ENCODE peak calls at places on chromosomes 12 and 14, in ten cellular contexts. S is globus pallidus; P is GM04503; X is activated T-helper 1 cell treated with Interleukin-2 at 50 U/mL for 16 hours; K is NCI-H1092; D is NCI-H1417; Y is ovary; C is astrocyte of the hippocampus; R is activated CD4-positive, alpha-beta T cell treated with anti-CD3 and anti-CD28 coated beads, Interleukin-2, amount 50 U/mL, for 24 hours; Z is stimulated activated naive CD8-positive, alpha-beta T cell treated with anti-CD3 and anti-CD28 coated beads, Interleukin-15, Interleukin-2, amounts not matched to agents 100 U/mL and 50 U/mL, for 24 hours. G is an unnamed sample.

GRCh38 chr12:107598906-107599305 is 86.7 kb upstream of the PWP1 start:
- DNase-seq in S (no peak), P (no peak), X (no peak), K (no peak), D (no peak), Y (no peak), C (no peak), R (no peak), Z (no peak), G (no peak)

GRCh38 chr12:31227401-31227981 is 98.5 kb downstream of the SINHCAF start:
- DNase-seq in S (no peak), P (no peak), X (no peak), K (no peak), D (no peak), Y (no peak), C (no peak), R (no peak), Z (no peak), G (no peak)

GRCh38 chr12:48454675-48455074 is 17.7 kb upstream of the ANP32D start:
- DNase-seq in S (no peak), P (no peak), X (no peak), K (no peak), D (peak), Y (no peak), C (peak), R (no peak), Z (no peak), G (peak)

GRCh38 chr14:91170504-91171121 is 56.7 kb downstream of the DGLUCY start:
- DNase-seq in S (peak), P (no peak), X (no peak), K (no peak), D (no peak), Y (peak), C (peak), R (no peak), Z (no peak), G (no peak)

GRCh38 chr12:40336573-40337199 is 111.9 kb downstream of the LRRK2 start:
- DNase-seq in S (no peak), P (no peak), X (no peak), K (no peak), D (peak), Y (no peak), C (peak), R (no peak), Z (no peak), G (no peak)

GRCh38 chr14:80164991-80165390 is 46.3 kb downstream of the DIO2 start:
- DNase-seq in S (no peak), P (no peak), X (no peak), K (no peak), D (no peak), Y (no peak), C (peak), R (no peak), Z (no peak), G (no peak)

GRCh38 chr14:72907886-72908285 is 14.0 kb upstream of the DPF3 start:
- DNase-seq in S (no peak), P (no peak), X (no peak), K (no peak), D (peak), Y (no peak), C (peak), R (no peak), Z (peak), G (no peak)

GRCh38 chr12:12081836-12082497 is 11.2 kb downstream of the BCL2L14 start:
- DNase-seq in S (peak), P (peak), X (no peak), K (peak), D (peak), Y (no peak), C (peak), R (no peak), Z (no peak), G (peak)

GRCh38 chr14:103104654-103105511 is 10.4 kb downstream of the EXOC3L4 start:
- DNase-seq in S (no peak), P (no peak), X (peak), K (peak), D (peak), Y (peak), C (peak), R (peak), Z (peak), G (no peak)

GRCh38 chr12:106107566-106107965 is 31.2 kb downstream of the NUAK1 start:
- DNase-seq in S (no peak), P (no peak), X (no peak), K (no peak), D (no peak), Y (no peak), C (peak), R (no peak), Z (no peak), G (no peak)

GRCh38 chr12:14394317-14395058 is 29.0 kb downstream of the ATF7IP start:
- DNase-seq in S (peak), P (no peak), X (no peak), K (peak), D (peak), Y (no peak), C (peak), R (no peak), Z (no peak), G (no peak)

GRCh38 chr12:88579941-88580871 is at the start of gene KITLG:
- DNase-seq in S (peak), P (peak), X (no peak), K (peak), D (peak), Y (peak), C (peak), R (no peak), Z (peak), G (no peak)

GRCh38 chr12:26452511-26452910 is 257.1 kb downstream of the SSPN start:
- DNase-seq in S (no peak), P (no peak), X (no peak), K (no peak), D (no peak), Y (no peak), C (no peak), R (no peak), Z (no peak), G (no peak)

GRCh38 chr12:27999521-27999920 is 27.0 kb upstream of the PTHLH start:
- DNase-seq in S (no peak), P (peak), X (no peak), K (no peak), D (no peak), Y (no peak), C (peak), R (no peak), Z (no peak), G (peak)

GRCh38 chr12:63930971-63931370 is 86.5 kb downstream of the SRGAP1 start:
- DNase-seq in S (no peak), P (peak), X (no peak), K (no peak), D (no peak), Y (no peak), C (peak), R (no peak), Z (no peak), G (peak)

GRCh38 chr12:45757172-45757571 is 27.7 kb downstream of the ARID2 start:
- DNase-seq in S (no peak), P (no peak), X (no peak), K (no peak), D (no peak), Y (no peak), C (no peak), R (no peak), Z (no peak), G (no peak)

GRCh38 chr12:31363416-31363809 is 37.5 kb upstream of the SINHCAF start:
- DNase-seq in S (no peak), P (no peak), X (no peak), K (no peak), D (peak), Y (no peak), C (no peak), R (no peak), Z (no peak), G (no peak)

GRCh38 chr12:25423355-25423754 is 129.7 kb downstream of the LMNTD1 start:
- DNase-seq in S (no peak), P (no peak), X (no peak), K (no peak), D (no peak), Y (no peak), C (peak), R (no peak), Z (no peak), G (no peak)

GRCh38 chr14:75232597-75232996 is 46.0 kb upstream of the FOS start:
- DNase-seq in S (no peak), P (no peak), X (peak), K (no peak), D (no peak), Y (no peak), C (no peak), R (no peak), Z (no peak), G (no peak)

GRCh38 chr12:51322452-51322851 is 1.5 kb downstream of the BIN2 start:
- DNase-seq in S (no peak), P (no peak), X (no peak), K (no peak), D (no peak), Y (no peak), C (no peak), R (no peak), Z (peak), G (no peak)

GRCh38 chr12:2054091-2055018 is 1.6 kb downstream of the CACNA1C start:
- DNase-seq in S (no peak), P (no peak), X (no peak), K (peak), D (peak), Y (peak), C (peak), R (no peak), Z (no peak), G (no peak)

GRCh38 chr12:23579257-23579656 is 370.2 kb downstream of the SOX5 start:
- DNase-seq in S (no peak), P (no peak), X (no peak), K (no peak), D (no peak), Y (no peak), C (no peak), R (no peak), Z (no peak), G (no peak)

GRCh38 chr14:38125484-38125912 is 82.2 kb upstream of the SSTR1 start:
- DNase-seq in S (no peak), P (no peak), X (no peak), K (peak), D (peak), Y (no peak), C (no peak), R (no peak), Z (no peak), G (no peak)

GRCh38 chr14:105497671-105498429 is 6.8 kb downstream of the TEDC1 start:
- DNase-seq in S (no peak), P (no peak), X (no peak), K (no peak), D (peak), Y (no peak), C (no peak), R (no peak), Z (no peak), G (no peak)